ENCODE peak calls at places on chromosomes 11 and 22, in six cellular contexts. H is activated CD4-positive, alpha-beta T cell treated with anti-CD3 and anti-CD28 coated beads for 1 hour; W is kidney glomerular epithelial cell; V is AG08396; E is H54; Z is fibroblast of mammary gland. M is an unnamed sample.

GRCh38 chr22:42188808-42189447 is 58.3 kb upstream of the CYP2D6 start:
- DNase-seq in V (no peak), H (no peak), Z (no peak), E (peak), W (peak), M (peak)

GRCh38 chr11:429931-430456 is 11.8 kb downstream of the ANO9 start:
- DNase-seq in W (no peak), V (no peak), H (no peak), Z (no peak), E (no peak), M (no peak)

GRCh38 chr11:8867856-8868705 is 42.9 kb upstream of the AKIP1 start:
- DNase-seq in H (no peak), E (no peak), V (peak), W (no peak), Z (peak), M (peak)

GRCh38 chr11:19226378-19227195 is 14.2 kb downstream of the E2F8 start:
- DNase-seq in W (no peak), E (no peak), V (no peak), H (no peak), Z (no peak), M (no peak)

GRCh38 chr11:23680488-23681230 is 816.2 kb upstream of the LUZP2 start:
- DNase-seq in W (no peak), E (no peak), H (no peak), Z (no peak), V (no peak), M (no peak)

GRCh38 chr22:30219049-30219448 is 27.5 kb downstream of the LIF start:
- DNase-seq in W (no peak), Z (no peak), E (no peak), V (no peak), H (no peak), M (no peak)

GRCh38 chr11:132721526-132721925 is 810.8 kb downstream of the OPCML start:
- DNase-seq in Z (no peak), H (no peak), E (no peak), W (no peak), V (no peak), M (no peak)

GRCh38 chr22:32473388-32473952 is 1.1 kb upstream of the FBXO7 start:
- DNase-seq in E (peak), V (peak), W (peak), H (no peak), Z (peak), M (peak)

GRCh38 chr11:8640305-8640932 is 42.0 kb downstream of the TRIM66 start:
- DNase-seq in Z (no peak), W (no peak), E (no peak), V (no peak), H (no peak), M (peak)

GRCh38 chr11:131815631-131816030 is 445.2 kb downstream of the NTM start:
- DNase-seq in V (no peak), W (no peak), E (no peak), H (no peak), Z (no peak), M (peak)

GRCh38 chr11:14908214-14908880 is 16.3 kb upstream of the CYP2R1 start:
- DNase-seq in Z (peak), W (peak), H (no peak), V (peak), E (no peak), M (peak)